ENCODE peak calls at places on chromosome 11, in six cellular contexts. T is stimulated activated CD8-positive, alpha-beta memory T cell treated with anti-CD3 and anti-CD28 coated beads, Interleukin-7, amount 100 ng/mL, for 1 hour; K is A172; Y is stromal cell of bone marrow; R is activated CD4-positive, alpha-beta T cell treated with anti-CD3 and anti-CD28 coated beads, Interleukin-2, amount 50 U/mL, for 48 hours; I is GM03348. W is an unnamed sample.

GRCh38 chr11:6307879-6308278 is 12.4 kb downstream of the CAVIN3 start:
- DNase-seq in T (no peak), K (no peak), Y (no peak), R (no peak), I (no peak), W (no peak)

GRCh38 chr11:65861533-65862183 is 1.4 kb downstream of the MUS81 start:
- DNase-seq in T (no peak), K (no peak), Y (no peak), R (peak), I (no peak), W (no peak)

GRCh38 chr11:17525570-17525969 is 18.6 kb downstream of the USH1C start:
- DNase-seq in T (no peak), K (no peak), Y (no peak), R (no peak), I (no peak), W (no peak)

GRCh38 chr11:129442171-129442570 is 66.5 kb downstream of the BARX2 start:
- DNase-seq in T (no peak), K (no peak), Y (no peak), R (no peak), I (no peak), W (no peak)

GRCh38 chr11:57781529-57781943 is 19.9 kb downstream of the CTNND1 start:
- DNase-seq in T (no peak), K (no peak), Y (no peak), R (no peak), I (no peak), W (no peak)

GRCh38 chr11:80156062-80156461 is 715.2 kb upstream of the TENM4 start:
- DNase-seq in T (no peak), K (no peak), Y (no peak), R (no peak), I (no peak), W (no peak)

GRCh38 chr11:75815345-75815983 is 454 bp downstream of the UVRAG start:
- DNase-seq in T (peak), K (peak), Y (no peak), R (peak), I (no peak), W (no peak)

GRCh38 chr11:116930177-116930576 is 92.8 kb upstream of the APOA1 start:
- DNase-seq in T (no peak), K (no peak), Y (no peak), R (peak), I (no peak), W (no peak)

GRCh38 chr11:35288817-35289541 is 130.4 kb downstream of the SLC1A2 start:
- DNase-seq in T (no peak), K (peak), Y (peak), R (no peak), I (peak), W (no peak)

GRCh38 chr11:62400760-62401159 is 18.1 kb upstream of the SCGB1A1 start:
- DNase-seq in T (no peak), K (peak), Y (peak), R (no peak), I (peak), W (no peak)

GRCh38 chr11:108025387-108026080 is 16.8 kb downstream of the CUL5 start:
- DNase-seq in T (no peak), K (no peak), Y (no peak), R (peak), I (no peak), W (no peak)

GRCh38 chr11:969651-970205 is 44.1 kb downstream of the AP2A2 start:
- DNase-seq in T (no peak), K (no peak), Y (no peak), R (no peak), I (no peak), W (no peak)

GRCh38 chr11:37115963-37116362 is 517.9 kb upstream of the RAG2 start:
- DNase-seq in T (no peak), K (no peak), Y (no peak), R (no peak), I (no peak), W (no peak)

GRCh38 chr11:15774021-15774862 is 582.1 kb downstream of the SOX6 start:
- DNase-seq in T (no peak), K (no peak), Y (no peak), R (no peak), I (no peak), W (no peak)

GRCh38 chr11:2271077-2271326 is 614 bp upstream of the ASCL2 start:
- DNase-seq in T (no peak), K (no peak), Y (no peak), R (peak), I (no peak), W (no peak)

GRCh38 chr11:43738600-43739409 is 58.3 kb downstream of the HSD17B12 start:
- DNase-seq in T (no peak), K (peak), Y (peak), R (no peak), I (peak), W (no peak)

GRCh38 chr11:1877211-1878133 is 14.2 kb downstream of the PRR33 start:
- DNase-seq in T (no peak), K (no peak), Y (no peak), R (no peak), I (no peak), W (no peak)

GRCh38 chr11:65927904-65928397 is 8.7 kb downstream of the DRAP1 start:
- DNase-seq in T (peak), K (no peak), Y (no peak), R (peak), I (no peak), W (no peak)

GRCh38 chr11:74326665-74327064 is 15.2 kb upstream of the P4HA3 start:
- DNase-seq in T (no peak), K (no peak), Y (no peak), R (no peak), I (no peak), W (no peak)

GRCh38 chr11:9735919-9736318 is 72.0 kb downstream of the SWAP70 start:
- DNase-seq in T (no peak), K (no peak), Y (no peak), R (no peak), I (no peak), W (no peak)

GRCh38 chr11:116502641-116503061 is 270.1 kb downstream of the BUD13 start:
- DNase-seq in T (no peak), K (no peak), Y (no peak), R (no peak), I (no peak), W (no peak)

GRCh38 chr11:117519170-117519569 is 191.5 kb downstream of the CEP164 start:
- DNase-seq in T (no peak), K (no peak), Y (no peak), R (no peak), I (no peak), W (no peak)

GRCh38 chr11:57792060-57792541 is 30.5 kb downstream of the CTNND1 start:
- DNase-seq in T (peak), K (no peak), Y (peak), R (peak), I (no peak), W (peak)

GRCh38 chr11:73295259-73295995 is 12.6 kb upstream of the ARHGEF17 start:
- DNase-seq in T (no peak), K (peak), Y (peak), R (peak), I (peak), W (no peak)

GRCh38 chr11:35403765-35404396 is 15.5 kb downstream of the SLC1A2 start:
- DNase-seq in T (no peak), K (no peak), Y (no peak), R (no peak), I (no peak), W (no peak)

GRCh38 chr11:128843198-128843766 is 23.8 kb downstream of the KCNJ1 start:
- DNase-seq in T (no peak), K (no peak), Y (no peak), R (no peak), I (no peak), W (no peak)

GRCh38 chr11:62398011-62398994 is 20.5 kb upstream of the SCGB1A1 start:
- DNase-seq in T (no peak), K (peak), Y (no peak), R (no peak), I (peak), W (no peak)

GRCh38 chr11:12719221-12719620 is 45.0 kb downstream of the TEAD1 start:
- DNase-seq in T (no peak), K (no peak), Y (no peak), R (no peak), I (no peak), W (no peak)

GRCh38 chr11:132852361-132852760 is 679.9 kb downstream of the OPCML start:
- DNase-seq in T (no peak), K (no peak), Y (no peak), R (no peak), I (no peak), W (no peak)